ENCODE peak calls at places on chromosomes 12 and 14, in seven cellular contexts. A is IMR-90, S is OCI-LY7, Q is foreskin keratinocyte, F is upper lobe of right lung, E is MM.1S, U is cardiac muscle cell. C is an unnamed sample.

GRCh38 chr12:57844725-57845477 is 1.6 kb downstream of the CTDSP2 start:
- DNase-seq in U (peak), A (peak), S (peak), Q (peak), F (peak), E (peak), C (peak)

GRCh38 chr12:12992418-12993175 is 7.5 kb downstream of the HEBP1 start:
- DNase-seq in F (peak), Q (no peak), S (no peak), E (peak), U (peak), A (peak), C (peak)

GRCh38 chr14:75063491-75064204 is at the start of gene ACYP1:
- DNase-seq in F (peak), E (peak), U (peak), Q (peak), A (peak), S (peak), C (peak)

GRCh38 chr12:71393625-71394024 is 46.0 kb upstream of the LGR5 start:
- DNase-seq in S (no peak), F (no peak), E (no peak), Q (no peak), A (no peak), U (no peak), C (no peak)

GRCh38 chr12:117190210-117190781 is at the start of gene FBXO21:
- DNase-seq in U (peak), Q (peak), F (peak), E (peak), S (peak), A (peak), C (peak)

GRCh38 chr14:86527312-86527711 is 997.4 kb downstream of the FLRT2 start:
- DNase-seq in U (no peak), A (peak), Q (peak), F (no peak), E (no peak), S (no peak), C (no peak)

GRCh38 chr12:16012086-16012485 is 101.0 kb downstream of the DERA start:
- DNase-seq in A (peak), E (peak), U (peak), S (no peak), Q (no peak), F (no peak), C (peak)

GRCh38 chr12:103852498-103852992 is 11.5 kb upstream of the NT5DC3 start:
- DNase-seq in E (no peak), F (no peak), U (peak), S (no peak), A (peak), Q (peak), C (no peak)

GRCh38 chr14:101557811-101558738 is 3.2 kb upstream of the DIO3 start:
- DNase-seq in E (no peak), S (no peak), A (no peak), F (no peak), U (peak), Q (no peak), C (no peak)

GRCh38 chr12:57518176-57518919 is 2.0 kb downstream of the DDIT3 start:
- DNase-seq in A (no peak), E (no peak), Q (no peak), U (peak), F (no peak), S (no peak), C (peak)

GRCh38 chr12:98725481-98726247 is 80.6 kb downstream of the APAF1 start:
- DNase-seq in F (no peak), A (peak), S (peak), U (peak), Q (peak), E (peak), C (peak)

GRCh38 chr12:124248862-124249825 is 45.7 kb upstream of the RFLNA start:
- DNase-seq in E (no peak), A (no peak), S (no peak), U (no peak), F (peak), Q (no peak), C (peak)

GRCh38 chr12:129765719-129766118 is 138.1 kb downstream of the TMEM132D start:
- DNase-seq in S (no peak), F (no peak), A (no peak), E (no peak), U (no peak), Q (no peak), C (no peak)

GRCh38 chr14:97802430-97802829 is 1005.2 kb downstream of the VRK1 start:
- DNase-seq in S (no peak), U (no peak), A (no peak), F (no peak), E (no peak), Q (no peak), C (no peak)

GRCh38 chr14:78848234-78848820 is 678.2 kb downstream of the NRXN3 start:
- DNase-seq in Q (peak), E (peak), F (no peak), A (peak), U (peak), S (peak), C (peak)

GRCh38 chr12:988616-989015 is 2.4 kb upstream of the ERC1 start:
- DNase-seq in F (no peak), A (peak), S (peak), E (no peak), Q (no peak), U (no peak), C (no peak)

GRCh38 chr12:79367016-79367575 is 323.7 kb downstream of the PAWR start:
- DNase-seq in A (no peak), Q (peak), S (no peak), E (no peak), F (no peak), U (no peak), C (no peak)

GRCh38 chr12:47155457-47156166 is 75.9 kb upstream of the AMIGO2 start:
- DNase-seq in U (peak), Q (no peak), A (peak), S (no peak), E (peak), F (no peak), C (peak)

GRCh38 chr12:69438539-69438938 is 31.6 kb upstream of the FRS2 start:
- DNase-seq in F (no peak), U (no peak), A (no peak), Q (no peak), E (no peak), S (no peak), C (no peak)

DNA sequence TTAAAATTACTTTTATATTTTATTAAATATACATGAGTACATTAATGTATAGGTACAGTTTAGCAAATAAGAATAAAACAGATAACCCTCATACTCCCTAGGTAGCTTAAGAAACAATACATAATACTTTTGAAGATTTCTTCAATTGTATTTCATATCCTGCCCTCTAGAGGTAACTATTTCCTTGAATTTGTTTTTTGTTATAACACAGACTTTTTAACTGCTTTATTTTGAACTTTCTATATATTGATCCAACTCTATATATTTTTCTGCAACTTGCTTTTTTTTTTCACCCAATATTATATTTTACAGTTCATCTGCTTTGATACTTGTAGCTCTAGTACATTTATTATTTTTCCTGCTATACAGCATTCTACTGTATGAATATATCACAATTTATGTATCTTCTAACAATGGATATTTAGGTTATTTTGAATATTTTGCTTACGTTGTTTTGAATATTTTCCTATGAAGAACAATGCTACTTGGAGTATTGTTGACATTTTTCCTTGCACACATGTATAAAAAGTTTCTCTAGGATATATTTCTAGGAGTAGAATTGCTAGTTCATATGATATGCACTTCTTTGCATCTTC is 72.8 kb upstream of the ABCD2 start:
- DNase-seq in A (no peak), E (peak), S (peak), F (no peak), U (peak), Q (peak), C (peak)
- TF ChIP-seq CTCF in A (peak), E (peak), S (peak), F (peak), U (peak), Q (peak), C (peak)

GRCh38 chr12:120257041-120257821 is 8.3 kb downstream of the PXN start:
- DNase-seq in F (no peak), Q (peak), S (no peak), E (no peak), A (peak), U (peak), C (peak)
- TF ChIP-seq CTCF in F (no peak), Q (no peak), S (no peak), E (no peak), A (no peak), U (no peak), C (no peak)

GRCh38 chr14:54047645-54048308 is 91.2 kb upstream of the BMP4 start:
- DNase-seq in E (no peak), Q (no peak), S (no peak), A (no peak), F (no peak), U (no peak), C (no peak)

GRCh38 chr14:54048311-54048710 is 91.7 kb upstream of the BMP4 start:
- DNase-seq in F (no peak), S (no peak), E (no peak), Q (no peak), U (no peak), A (no peak), C (no peak)

GRCh38 chr14:54050759-54051158 is 94.1 kb upstream of the BMP4 start:
- DNase-seq in U (no peak), F (peak), E (no peak), A (no peak), S (no peak), Q (no peak), C (no peak)

GRCh38 chr14:54046250-54046649 is 89.6 kb upstream of the BMP4 start:
- DNase-seq in F (no peak), S (no peak), E (no peak), Q (no peak), U (no peak), A (no peak), C (no peak)

GRCh38 chr14:54048736-54049135 is 92.1 kb upstream of the BMP4 start:
- DNase-seq in F (no peak), S (no peak), U (no peak), Q (no peak), A (no peak), E (no peak), C (no peak)
- TF ChIP-seq CTCF in F (no peak), S (no peak), U (no peak), Q (no peak), A (no peak), E (no peak), C (no peak)

GRCh38 chr14:23566112-23566781 is 1.3 kb downstream of the AP1G2 start:
- DNase-seq in U (no peak), E (no peak), A (no peak), Q (no peak), F (peak), S (no peak), C (no peak)
- TF ChIP-seq CTCF in U (no peak), E (no peak), A (no peak), Q (no peak), F (no peak), S (no peak), C (no peak)

DNA sequence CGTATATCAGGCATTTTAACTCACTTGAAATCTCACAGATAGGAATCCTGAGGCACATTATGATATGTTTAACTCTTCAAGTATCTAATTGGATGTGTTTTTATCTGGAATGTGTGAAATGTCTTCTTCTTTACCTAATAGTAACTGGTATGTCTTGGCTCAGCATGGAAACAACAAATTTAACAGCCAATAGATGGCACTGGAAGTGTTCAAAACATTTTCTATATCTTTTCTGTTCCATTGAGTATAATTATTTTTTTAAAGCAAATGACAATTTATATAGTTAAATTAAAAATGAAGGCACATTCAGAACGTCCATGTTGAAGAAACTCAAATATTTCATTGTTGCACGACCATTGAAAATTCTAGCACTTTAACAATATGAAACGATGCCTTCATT is 164.6 kb upstream of the SLC16A7 start:
- DNase-seq in A (peak), F (no peak), Q (peak), U (peak), S (peak), E (no peak), C (peak)
- TF ChIP-seq CTCF in A (peak), F (peak), Q (peak), U (peak), S (peak), E (no peak), C (peak)

GRCh38 chr12:5073054-5073453 is 29.4 kb downstream of the KCNA5 start:
- DNase-seq in F (no peak), E (no peak), S (no peak), Q (no peak), A (no peak), U (no peak), C (no peak)
- TF ChIP-seq CTCF in F (no peak), E (peak), S (peak), Q (no peak), A (no peak), U (no peak), C (no peak)

GRCh38 chr12:113805201-113805600 is 160.9 kb downstream of the RBM19 start:
- DNase-seq in F (peak), A (no peak), S (no peak), E (no peak), U (no peak), Q (no peak), C (no peak)

GRCh38 chr12:113803829-113804140 is 162.3 kb downstream of the RBM19 start:
- DNase-seq in F (no peak), A (no peak), U (no peak), Q (no peak), E (no peak), S (no peak), C (no peak)

GRCh38 chr12:113812431-113813228 is 153.5 kb downstream of the RBM19 start:
- DNase-seq in Q (no peak), S (no peak), U (no peak), A (no peak), E (no peak), F (no peak), C (no peak)

GRCh38 chr12:113805673-113806072 is 160.5 kb downstream of the RBM19 start:
- DNase-seq in A (no peak), E (no peak), Q (no peak), U (no peak), S (no peak), F (no peak), C (no peak)

DNA sequence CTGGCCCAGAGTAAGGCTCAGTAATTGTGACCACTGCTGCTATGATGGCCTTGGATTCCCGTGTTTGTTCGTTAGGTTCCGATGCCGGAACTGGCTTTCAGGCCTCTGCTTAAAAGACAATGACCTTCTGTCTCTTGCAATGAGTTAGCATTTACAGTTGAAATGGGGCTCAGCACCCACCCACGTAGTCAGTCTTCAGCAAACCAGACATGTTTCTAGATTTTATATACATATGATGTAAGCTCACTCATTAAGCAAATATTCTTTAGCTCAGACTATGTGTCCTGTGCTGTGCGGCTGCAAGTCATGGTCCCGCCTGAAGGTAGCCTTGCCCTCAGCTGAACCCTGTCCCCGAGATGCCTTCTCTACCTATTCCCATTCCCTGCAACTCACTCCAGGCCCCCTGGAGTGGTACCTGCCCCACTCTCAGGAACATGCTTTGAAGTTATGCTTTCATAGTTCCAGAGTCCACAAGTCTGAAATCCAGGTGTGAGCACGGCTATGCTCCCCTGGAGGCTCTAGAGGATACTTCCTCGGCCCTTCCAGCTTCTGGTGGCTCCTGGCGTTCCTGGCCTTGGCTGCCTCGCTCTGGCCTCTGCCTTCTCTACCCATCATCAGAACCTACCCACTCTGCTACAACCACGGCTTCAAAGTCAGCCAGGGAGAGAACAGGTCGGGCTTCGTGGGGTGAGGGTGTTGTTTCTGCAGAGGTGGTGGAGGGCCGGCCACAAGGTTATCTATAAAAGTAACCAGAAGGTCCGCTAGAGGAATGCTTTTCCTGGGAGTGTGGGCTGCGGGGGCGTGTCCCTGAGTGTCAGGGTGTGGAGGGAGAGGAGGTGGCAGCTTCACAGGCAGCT is 157.8 kb downstream of the RBM19 start:
- DNase-seq in Q (no peak), F (no peak), A (peak), E (no peak), S (no peak), U (no peak), C (no peak)
- TF ChIP-seq CTCF in Q (no peak), F (no peak), A (no peak), E (no peak), S (no peak), U (no peak), C (no peak)

DNA sequence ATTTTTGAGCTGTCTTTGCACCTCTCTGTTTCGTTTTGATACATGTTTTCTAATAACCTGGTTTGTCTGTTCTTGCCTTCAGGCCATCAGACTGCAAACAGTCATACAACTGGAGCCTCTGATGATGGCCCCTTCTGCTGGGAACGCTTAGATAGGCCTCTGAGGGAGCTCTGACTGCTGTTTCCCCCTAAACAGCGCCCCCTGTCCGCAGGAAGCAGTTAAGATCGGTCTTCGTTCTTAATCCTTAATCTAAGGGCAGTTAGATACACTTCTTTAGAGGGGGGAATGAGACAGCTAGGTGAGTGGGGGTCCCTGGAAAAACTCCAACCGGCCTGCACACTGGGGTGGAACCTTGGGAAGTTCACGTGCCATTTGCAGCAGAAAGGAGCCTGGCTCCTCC is 1338.8 kb upstream of the SEL1L start:
- DNase-seq in S (peak), E (no peak), U (no peak), F (no peak), A (no peak), Q (peak), C (no peak)
- TF ChIP-seq CTCF in S (peak), E (peak), U (peak), F (peak), A (no peak), Q (peak), C (no peak)

DNA sequence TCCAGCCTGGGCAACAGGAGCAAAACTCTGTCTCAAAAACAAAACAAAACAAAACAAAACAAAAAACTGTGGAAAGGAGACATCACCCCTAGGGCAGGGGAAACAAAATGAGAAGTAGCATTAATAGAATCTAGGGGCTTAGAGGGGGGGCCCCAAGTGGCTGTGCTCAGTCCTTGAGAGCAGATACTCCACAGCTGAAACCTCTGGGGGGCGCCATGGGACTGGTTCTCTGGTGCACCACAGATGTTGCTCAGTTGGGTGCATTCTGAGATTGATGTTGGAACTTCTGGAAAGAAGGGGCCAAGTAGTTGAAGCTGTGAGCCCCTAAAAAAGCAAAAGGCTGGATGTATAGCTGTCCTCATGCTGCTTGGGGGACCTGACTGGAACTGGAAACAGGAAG is 11.8 kb upstream of the SYNE2 start:
- DNase-seq in Q (no peak), A (no peak), E (no peak), U (no peak), S (peak), F (peak), C (no peak)
- TF ChIP-seq CTCF in Q (peak), A (no peak), E (no peak), U (peak), S (peak), F (peak), C (peak)

GRCh38 chr14:73287071-73287470 is 49.8 kb downstream of the PAPLN start:
- DNase-seq in E (no peak), U (no peak), S (no peak), A (no peak), F (no peak), Q (no peak), C (no peak)

GRCh38 chr14:73280903-73281302 is 43.6 kb downstream of the PAPLN start:
- DNase-seq in E (no peak), Q (no peak), U (no peak), F (no peak), A (no peak), S (no peak), C (no peak)

GRCh38 chr14:73285979-73286378 is 48.7 kb downstream of the PAPLN start:
- DNase-seq in S (no peak), A (no peak), F (no peak), Q (no peak), E (no peak), U (no peak), C (no peak)

GRCh38 chr14:73286598-73286997 is 49.3 kb downstream of the PAPLN start:
- DNase-seq in Q (no peak), E (no peak), S (no peak), U (no peak), F (no peak), A (no peak), C (no peak)

GRCh38 chr14:73283592-73284379 is 46.5 kb downstream of the PAPLN start:
- DNase-seq in U (peak), E (no peak), S (no peak), F (no peak), A (peak), Q (peak), C (peak)
- TF ChIP-seq CTCF in U (peak), E (no peak), S (peak), F (no peak), A (peak), Q (peak), C (peak)

C was measured in AG10803.